ENCODE peak calls at places on chromosomes 5 and 9, in eight cellular contexts. R, M, Y, E, B, X, I and A are unnamed samples.

GRCh38 chr9:34869390-34869789 is 88.7 kb upstream of the PHF24 start:
- DNase-seq in I (no peak), B (no peak), M (no peak), R (peak; percentile 72), Y (no peak), X (peak; percentile 20), E (no peak), A (no peak)

GRCh38 chr5:135447298-135447929 is at the start of gene DCANP1:
- DNase-seq in B (peak; percentile 36), I (no peak), X (no peak), R (no peak), Y (no peak), E (no peak), M (no peak), A (no peak)

GRCh38 chr9:37929441-37929895 is 25.5 kb upstream of the SLC25A51 start:
- DNase-seq in X (peak; percentile 81), Y (no peak), M (no peak), B (no peak), R (peak; percentile 65), E (no peak), I (no peak), A (no peak)

GRCh38 chr5:77518304-77518703 is 26.2 kb upstream of the WDR41 start:
- DNase-seq in E (no peak), R (peak; percentile 24), X (peak; percentile 6), M (no peak), I (no peak), Y (no peak), B (no peak), A (no peak)

GRCh38 chr5:179974946-179975712 is 67.4 kb upstream of the TBC1D9B start:
- DNase-seq in X (no peak), E (no peak), B (peak; percentile 87), Y (no peak), R (peak; percentile 41), M (no peak), I (peak; percentile 27), A (peak; percentile 70)

GRCh38 chr9:37324261-37324683 is 98.2 kb upstream of the GRHPR start:
- DNase-seq in E (no peak), R (peak; percentile 6), B (no peak), Y (no peak), X (peak; percentile 47), M (no peak), I (no peak), A (no peak)

GRCh38 chr5:173287086-173287485 is 41.1 kb downstream of the STC2 start:
- DNase-seq in Y (no peak), R (no peak), X (no peak), M (no peak), I (no peak), B (no peak), E (no peak), A (no peak)

GRCh38 chr5:132378580-132378979 is 9.1 kb downstream of the SLC22A5 start:
- DNase-seq in B (no peak), I (no peak), X (peak; percentile 20), Y (no peak), M (no peak), E (no peak), R (no peak), A (no peak)

GRCh38 chr5:130605200-130605599 is 559.9 kb downstream of the HINT1 start:
- DNase-seq in E (no peak), X (no peak), Y (no peak), M (no peak), R (no peak), B (peak; percentile 55), I (no peak), A (no peak)

GRCh38 chr5:150559701-150560100 is 51.8 kb downstream of the NDST1 start:
- DNase-seq in I (no peak), R (no peak), X (peak; percentile 72), M (no peak), B (no peak), Y (no peak), E (no peak), A (no peak)

GRCh38 chr5:150561571-150562295 is 53.8 kb downstream of the NDST1 start:
- DNase-seq in E (no peak), B (no peak), M (no peak), R (no peak), I (no peak), X (no peak), Y (no peak), A (no peak)

GRCh38 chr5:150562832-150563231 is 54.9 kb downstream of the NDST1 start:
- DNase-seq in I (no peak), R (peak; percentile 76), E (no peak), X (peak; percentile 51), B (peak; percentile 74), M (no peak), Y (no peak), A (no peak)

GRCh38 chr5:150560401-150561191 is 52.7 kb downstream of the NDST1 start:
- DNase-seq in I (peak; percentile 75), B (peak; percentile 95), E (peak; percentile 95), Y (peak; percentile 87), M (peak; percentile 93), R (peak; percentile 90), X (peak; percentile 61), A (peak; percentile 97)

DNA sequence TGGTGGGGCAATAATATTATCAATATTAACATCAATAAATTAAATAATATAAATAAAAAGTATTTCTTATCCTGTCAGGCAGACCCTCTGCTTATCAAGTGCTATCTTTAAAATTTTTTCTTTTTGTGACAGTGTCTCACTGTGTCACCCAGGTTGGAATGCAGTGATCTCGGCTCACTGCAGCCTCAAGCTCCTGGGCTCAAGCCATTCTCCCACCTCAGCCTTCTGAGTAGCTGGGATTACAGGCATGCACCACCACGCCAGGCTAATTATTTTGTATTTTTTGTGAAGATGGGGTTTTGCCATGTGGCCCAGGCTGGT is 53.2 kb downstream of the NDST1 start:
- DNase-seq in M (no peak), Y (no peak), X (no peak), E (no peak), I (no peak), B (no peak), R (no peak), A (no peak)
- H3K27ac ChIP-seq in M (no peak overlapping the region), Y (no peak overlapping the region), X (no peak overlapping the region), E (no peak overlapping the region), I (no peak overlapping the region), B (no peak overlapping the region), R (no peak overlapping the region), A (no peak overlapping the region)

GRCh38 chr9:136261686-136262430 is 16.2 kb upstream of the QSOX2 start:
- DNase-seq in Y (no peak), I (peak; percentile 3), E (no peak), M (no peak), X (no peak), B (no peak), R (no peak), A (no peak)

GRCh38 chr9:136265561-136266355 is 20.1 kb upstream of the QSOX2 start:
- DNase-seq in I (peak; percentile 4), Y (no peak), M (no peak), R (no peak), E (no peak), X (no peak), B (no peak), A (no peak)

GRCh38 chr9:136262671-136263178 is 17.1 kb upstream of the QSOX2 start:
- DNase-seq in Y (no peak), B (no peak), I (no peak), X (no peak), M (no peak), E (no peak), R (no peak), A (no peak)

GRCh38 chr9:136264803-136265405 is 19.3 kb upstream of the QSOX2 start:
- DNase-seq in I (peak; percentile 12), M (no peak), Y (no peak), B (no peak), R (no peak), X (no peak), E (no peak), A (no peak)

GRCh38 chr9:136264046-136264802 is 18.6 kb upstream of the QSOX2 start:
- DNase-seq in B (no peak), I (peak; percentile 20), Y (no peak), E (no peak), M (no peak), X (no peak), R (no peak), A (no peak)
- H3K27me3 ChIP-seq in B (no peaks in the 10 kb centered on the region), I (no peaks in the 10 kb centered on the region), Y (no peaks in the 10 kb centered on the region), E (no peaks in the 10 kb centered on the region), M (peaks cover 49% of the 10 kb centered on the region), X (no peaks in the 10 kb centered on the region), R (no peaks in the 10 kb centered on the region), A (no peaks in the 10 kb centered on the region)

DNA sequence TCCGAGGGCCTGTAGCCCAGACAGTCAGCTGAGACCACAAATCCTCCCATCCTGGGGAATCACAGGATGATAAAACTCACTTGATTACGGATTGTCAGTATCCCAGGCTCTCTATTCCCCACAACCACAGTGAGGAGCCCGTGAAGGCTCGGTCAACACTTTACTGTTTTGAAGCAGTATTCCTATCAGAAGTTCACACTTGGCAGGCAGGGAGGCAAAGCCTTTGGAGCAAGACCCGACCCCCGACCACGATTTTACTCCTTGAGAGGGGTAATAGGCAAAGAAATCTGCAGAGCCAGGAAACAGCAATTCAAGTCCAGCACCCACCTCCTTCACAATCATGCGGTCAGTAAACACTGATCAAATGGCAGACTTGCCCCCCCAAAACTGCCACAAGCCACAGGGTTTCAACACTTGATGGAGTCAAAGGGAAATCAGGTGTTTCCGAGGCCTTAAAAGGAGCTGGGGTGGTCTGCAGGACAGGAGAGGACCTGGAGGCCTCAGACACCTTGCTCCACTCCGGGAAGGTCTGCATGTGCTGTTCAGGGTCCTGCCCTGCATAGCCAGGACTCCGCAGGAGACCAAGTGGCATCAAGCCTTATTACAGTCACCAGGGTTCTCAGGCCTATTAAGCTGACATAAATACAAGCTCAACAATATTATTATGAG is 25.2 kb downstream of the BICD2 start:
- DNase-seq in X (no peak), I (no peak), Y (no peak), M (peak; percentile 1), B (peak; percentile 37), R (no peak), E (peak; percentile 14), A (no peak)
- TF ChIP-seq CTCF in X (no peak), I (no peak), Y (no peak), M (no peak), B (no peak), R (no peak), E (no peak), A (no peak)

GRCh38 chr9:81656004-81656403 is 33.3 kb downstream of the TLE1 start:
- DNase-seq in Y (no peak), R (no peak), E (no peak), M (no peak), B (no peak), X (no peak), I (no peak), A (no peak)
- H3K27ac ChIP-seq in Y (no peak overlapping the region), R (no peak overlapping the region), E (no peak overlapping the region), M (no peak overlapping the region), B (no peak overlapping the region), X (no peak overlapping the region), I (no peak overlapping the region), A (no peak overlapping the region)